ENCODE peak calls at places on chromosomes 7 and 10, in four cellular contexts. B is WERI-Rb-1, H is tibial nerve, M is psoas muscle. J is an unnamed sample.

GRCh38 chr10:125114761-125115391 is 45.5 kb downstream of the CTBP2 start:
- DNase-seq in B (no peak), H (no peak), M (peak), J (no peak)

GRCh38 chr10:124370426-124370825 is 48.3 kb downstream of the OAT start:
- DNase-seq in H (no peak), B (no peak), M (no peak), J (no peak)

GRCh38 chr10:133308431-133309110 is at the start of the genes TUBGCP2 and ZNF511:
- DNase-seq in M (peak), H (peak), B (peak), J (peak)

GRCh38 chr10:12262278-12262981 is 66.4 kb downstream of the CDC123 start:
- DNase-seq in B (no peak), M (no peak), H (no peak), J (no peak)

GRCh38 chr7:100488333-100489095 is 4.8 kb downstream of the NYAP1 start:
- DNase-seq in M (no peak), H (no peak), B (no peak), J (no peak)

GRCh38 chr7:22330903-22331302 is 26.1 kb downstream of the RAPGEF5 start:
- DNase-seq in M (no peak), B (no peak), H (no peak), J (no peak)

GRCh38 chr7:133040178-133040577 is 41.7 kb downstream of the CHCHD3 start:
- DNase-seq in H (no peak), M (no peak), B (no peak), J (no peak)

GRCh38 chr7:37284805-37285211 is 163.9 kb downstream of the ELMO1 start:
- DNase-seq in B (peak), M (no peak), H (peak), J (peak)

GRCh38 chr7:8296362-8296659 is 34.3 kb upstream of the ICA1 start:
- DNase-seq in H (no peak), M (no peak), B (no peak), J (no peak)
- TF ChIP-seq CTCF in H (no peak), M (no peak), B (no peak), J (no peak)

GRCh38 chr7:135160098-135160857 is 10.2 kb downstream of the CYREN start:
- DNase-seq in M (no peak), B (no peak), H (no peak), J (no peak)
- H3K4me3 ChIP-seq in M (peak), B (no peak), H (no peak), J (no peak)

DNA sequence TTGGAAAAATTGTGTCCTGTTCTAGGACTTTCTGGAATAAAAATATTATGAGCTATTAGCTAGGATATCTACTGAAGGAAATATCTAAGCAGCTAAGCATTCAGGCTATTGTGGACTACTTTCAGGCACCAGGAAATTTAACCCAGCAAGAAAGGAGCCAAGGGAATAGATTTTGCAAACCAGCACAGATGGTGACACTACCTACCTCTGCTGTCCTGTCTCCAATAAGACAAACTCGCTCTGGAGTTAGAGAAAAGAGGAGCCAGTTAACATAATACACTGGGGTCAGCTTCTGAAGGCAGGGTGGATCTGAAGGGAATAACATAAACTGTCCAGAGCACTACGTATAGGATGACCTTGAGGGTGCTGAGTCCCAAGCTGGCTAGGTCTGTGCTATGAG is 223.7 kb upstream of the PRSS58 start:
- DNase-seq in B (peak), M (no peak), H (no peak), J (no peak)
- TF ChIP-seq CTCF in B (peak), M (peak), H (no peak), J (peak)

GRCh38 chr7:17521437-17521836 is 223.0 kb downstream of the AHR start:
- DNase-seq in B (no peak), M (no peak), H (no peak), J (peak)

GRCh38 chr7:17524746-17525145 is 226.3 kb downstream of the AHR start:
- DNase-seq in H (no peak), M (no peak), B (no peak), J (peak)

GRCh38 chr7:17516768-17517167 is 218.3 kb downstream of the AHR start:
- DNase-seq in M (no peak), B (no peak), H (no peak), J (no peak)

GRCh38 chr7:17523813-17524741 is 225.6 kb downstream of the AHR start:
- DNase-seq in B (no peak), M (no peak), H (peak), J (peak)

GRCh38 chr7:17520941-17521340 is 222.5 kb downstream of the AHR start:
- DNase-seq in H (no peak), B (no peak), M (no peak), J (no peak)
- H3K4me3 ChIP-seq in H (no peak), B (no peak), M (no peak), J (no peak)

GRCh38 chr10:60298408-60299389 is 91.0 kb downstream of the ANK3 start:
- DNase-seq in B (no peak), M (no peak), H (no peak), J (no peak)
- TF ChIP-seq CTCF in B (no peak), M (no peak), H (no peak), J (no peak)

GRCh38 chr10:35192645-35193249 is 66.1 kb downstream of the CREM start:
- DNase-seq in H (no peak), B (no peak), M (no peak), J (peak)

GRCh38 chr10:35191523-35191922 is 64.9 kb downstream of the CREM start:
- DNase-seq in H (peak), B (no peak), M (no peak), J (no peak)

GRCh38 chr10:35194471-35194870 is 67.8 kb downstream of the CREM start:
- DNase-seq in M (no peak), B (no peak), H (no peak), J (no peak)

GRCh38 chr10:35195361-35196306 is 69.0 kb downstream of the CREM start:
- DNase-seq in B (peak), H (peak), M (no peak), J (peak)

GRCh38 chr10:35194906-35195305 is 68.3 kb downstream of the CREM start:
- DNase-seq in H (no peak), B (no peak), M (no peak), J (peak)
- H3K4me3 ChIP-seq in H (peak), B (no peak), M (peak), J (no peak)

DNA sequence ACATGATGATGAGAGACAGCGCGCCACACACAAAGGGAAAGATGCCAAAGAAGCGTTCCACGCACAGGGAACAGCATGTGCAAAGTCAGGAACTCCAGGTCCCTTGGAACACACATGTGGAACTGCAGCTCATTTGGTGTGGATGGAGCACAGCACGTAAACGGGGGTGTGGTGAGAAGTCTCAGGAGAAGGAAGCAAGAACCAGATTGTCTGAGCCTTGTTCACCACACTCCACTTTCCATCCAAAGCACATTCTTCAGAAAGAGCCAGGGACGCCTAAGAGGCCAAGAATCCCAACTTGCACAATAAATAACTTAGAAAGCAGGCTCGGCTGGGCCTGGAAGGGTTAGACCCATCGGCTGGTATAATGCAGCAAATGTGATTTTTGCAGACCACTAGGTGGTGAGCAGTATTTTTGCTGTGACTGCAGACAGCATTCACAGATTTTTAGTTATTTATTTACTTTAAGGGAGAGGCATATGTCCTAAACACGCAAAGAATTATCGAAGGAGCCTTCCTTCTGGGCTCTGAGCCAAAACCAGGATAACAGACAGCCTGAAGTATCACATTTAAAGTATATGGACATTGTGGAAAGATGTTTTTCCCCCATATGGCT is 27.9 kb upstream of the ASCC1 start:
- DNase-seq in B (no peak), H (peak), M (peak), J (peak)
- TF ChIP-seq CTCF in B (no peak), H (peak), M (peak), J (peak)

GRCh38 chr10:77104459-77104980 is 533.1 kb downstream of the KCNMA1 start:
- DNase-seq in B (no peak), M (peak), H (peak), J (peak)
- H3K4me3 ChIP-seq in B (no peak), M (no peak), H (no peak), J (no peak)